ENCODE peak calls at places on chromosomes 4 and X, in seven cellular contexts. F is right lobe of liver, Z is WERI-Rb-1, S is brain microvascular endothelial cell, K is HCT116, W is thoracic aorta, Q is left ventricle myocardium inferior. R is an unnamed sample.
A peak's percentile ranks its signal among the peaks of the same experiment; 100 is the strongest.

GRCh38 chrX:132169554-132169953 is 41.7 kb upstream of the FRMD7 start:
- DNase-seq in F (no peak), Z (no peak), S (no peak), K (no peak), W (no peak), Q (no peak), R (no peak)

GRCh38 chr4:176538217-176538925 is 218.6 kb downstream of the SPCS3 start:
- DNase-seq in F (no peak), Z (no peak), S (peak; percentile 96), K (no peak), W (no peak), Q (no peak), R (no peak)

GRCh38 chr4:128416921-128417320 is 129.3 kb upstream of the PGRMC2 start:
- DNase-seq in F (no peak), Z (no peak), S (peak; percentile 15), K (no peak), W (no peak), Q (no peak), R (no peak)

GRCh38 chr4:13966241-13967195 is 339.0 kb upstream of the BOD1L1 start:
- DNase-seq in F (no peak), Z (no peak), S (peak; percentile 87), K (no peak), W (no peak), Q (no peak), R (no peak)

GRCh38 chrX:77014655-77015377 is 432.4 kb upstream of the FGF16 start:
- DNase-seq in F (no peak), Z (no peak), S (no peak), K (no peak), W (no peak), Q (no peak), R (no peak)

GRCh38 chrX:10098235-10098819 is 58.4 kb upstream of the CLCN4 start:
- DNase-seq in F (no peak), Z (no peak), S (no peak), K (no peak), W (no peak), Q (no peak), R (no peak)

GRCh38 chr4:151152033-151152432 is 52.6 kb downstream of the RPS3A start:
- DNase-seq in F (no peak), Z (no peak), S (no peak), K (no peak), W (no peak), Q (no peak), R (no peak)

GRCh38 chrX:97766496-97767095 is 882.9 kb downstream of the RPA4 start:
- DNase-seq in F (no peak), Z (peak; percentile 8), S (no peak), K (no peak), W (no peak), Q (no peak), R (no peak)

GRCh38 chr4:54090804-54091623 is 8.9 kb upstream of the GSX2 start:
- DNase-seq in F (peak; percentile 81), Z (no peak), S (no peak), K (no peak), W (no peak), Q (peak; percentile 45), R (peak; percentile 87)

GRCh38 chr4:147825451-147826287 is 93.8 kb downstream of the ARHGAP10 start:
- DNase-seq in F (no peak), Z (no peak), S (peak; percentile 29), K (no peak), W (no peak), Q (peak; percentile 68), R (peak; percentile 81)

GRCh38 chr4:108166441-108167315 is 2.1 kb downstream of the LEF1 start:
- DNase-seq in F (no peak), Z (peak; percentile 43), S (no peak), K (no peak), W (no peak), Q (no peak), R (no peak)

GRCh38 chr4:42923431-42923830 is 30.9 kb downstream of the GRXCR1 start:
- DNase-seq in F (no peak), Z (no peak), S (no peak), K (no peak), W (no peak), Q (no peak), R (no peak)

GRCh38 chr4:127210877-127211276 is 421.9 kb upstream of the INTU start:
- DNase-seq in F (no peak), Z (no peak), S (no peak), K (no peak), W (no peak), Q (peak; percentile 43), R (peak; percentile 54)
- H3K27me3 ChIP-seq in F (no peaks in the 10 kb centered on the region), Z (no peaks in the 10 kb centered on the region), S (no peaks in the 10 kb centered on the region), K (no peaks in the 10 kb centered on the region), W (no peaks in the 10 kb centered on the region), Q (no peaks in the 10 kb centered on the region), R (no peaks in the 10 kb centered on the region)

GRCh38 chr4:183909187-183909586 is 4.1 kb downstream of the STOX2 start:
- DNase-seq in F (no peak), Z (no peak), S (no peak), K (no peak), W (no peak), Q (no peak), R (no peak)
- H3K27me3 ChIP-seq in F (no peaks in the 10 kb centered on the region), Z (peaks cover 14% of the 10 kb centered on the region), S (peaks cover 20% of the 10 kb centered on the region), K (no peaks in the 10 kb centered on the region), W (no peaks in the 10 kb centered on the region), Q (no peaks in the 10 kb centered on the region), R (no peaks in the 10 kb centered on the region)

GRCh38 chr4:154517591-154517990 is 26.0 kb upstream of the DCHS2 start:
- DNase-seq in F (no peak), Z (no peak), S (no peak), K (no peak), W (no peak), Q (no peak), R (no peak)

GRCh38 chr4:154516320-154516719 is 24.7 kb upstream of the DCHS2 start:
- DNase-seq in F (no peak), Z (no peak), S (no peak), K (no peak), W (no peak), Q (no peak), R (no peak)

GRCh38 chr4:154519214-154519613 is 27.6 kb upstream of the DCHS2 start:
- DNase-seq in F (no peak), Z (no peak), S (no peak), K (no peak), W (no peak), Q (no peak), R (no peak)
- H3K27me3 ChIP-seq in F (no peaks in the 10 kb centered on the region), Z (peaks cover 10% of the 10 kb centered on the region), S (no peaks in the 10 kb centered on the region), K (peaks cover 3% of the 10 kb centered on the region), W (no peaks in the 10 kb centered on the region), Q (peaks cover 33% of the 10 kb centered on the region), R (no peaks in the 10 kb centered on the region)

GRCh38 chr4:3486556-3487270 is 23.6 kb downstream of the DOK7 start:
- DNase-seq in F (no peak), Z (peak; percentile 62), S (no peak), K (no peak), W (no peak), Q (no peak), R (no peak)
- H3K27me3 ChIP-seq in F (no peaks in the 10 kb centered on the region), Z (no peaks in the 10 kb centered on the region), S (peaks cover 30% of the 10 kb centered on the region), K (no peaks in the 10 kb centered on the region), W (no peaks in the 10 kb centered on the region), Q (peaks cover 52% of the 10 kb centered on the region), R (no peaks in the 10 kb centered on the region)

GRCh38 chrX:107763647-107764046 is 11.9 kb downstream of the TSC22D3 start:
- DNase-seq in F (no peak), Z (no peak), S (no peak), K (no peak), W (no peak), Q (no peak), R (no peak)
- H3K27me3 ChIP-seq in F (no peaks in the 10 kb centered on the region), Z (peaks cover 23% of the 10 kb centered on the region), S (no peaks in the 10 kb centered on the region), K (no peaks in the 10 kb centered on the region), W (no peaks in the 10 kb centered on the region), Q (no peaks in the 10 kb centered on the region), R (no peaks in the 10 kb centered on the region)

R was measured in right cardiac atrium.